ENCODE peak calls at places on chromosomes 6 and 20, in five cellular contexts. W is GM12878, B is K562, P is H1, L is HepG2. C is an unnamed sample.

GRCh38 chr20:34022154-34022842 is 28.6 kb downstream of the RALY start:
- DNase-seq in W (peak; percentile 63), B (peak; percentile 60), L (peak; percentile 72), P (no peak), C (peak; percentile 78)

GRCh38 chr6:85465762-85466161 is 15.9 kb downstream of the NT5E start:
- DNase-seq in B (no peak), P (no peak), W (no peak), L (no peak), C (no peak)

GRCh38 chr6:107075951-107076381 is 39.3 kb downstream of the BEND3 start:
- DNase-seq in P (no peak), B (no peak), L (no peak), W (no peak), C (no peak)

GRCh38 chr6:127879685-127880084 is 21.2 kb downstream of the THEMIS start:
- DNase-seq in P (peak; percentile 74), L (no peak), W (no peak), B (no peak), C (no peak)

GRCh38 chr20:44651507-44652373 is at the start of gene ADA:
- DNase-seq in P (peak; percentile 82), W (no peak), L (peak; percentile 47), B (peak; percentile 76), C (peak; percentile 62)

GRCh38 chr6:106799008-106799952 is 169.9 kb downstream of the QRSL1 start:
- DNase-seq in L (peak; percentile 77), B (no peak), P (no peak), W (peak; percentile 25), C (peak; percentile 47)

GRCh38 chr6:47471911-47472310 is 5.7 kb upstream of the CD2AP start:
- DNase-seq in L (no peak), B (no peak), P (no peak), W (no peak), C (no peak)

GRCh38 chr20:35448788-35449373 is 6.5 kb upstream of the CEP250 start:
- DNase-seq in L (peak; percentile 57), P (no peak), W (no peak), B (no peak), C (no peak)

GRCh38 chr6:154528286-154528915 is 17.9 kb upstream of the CNKSR3 start:
- DNase-seq in P (no peak), B (no peak), W (no peak), L (no peak), C (no peak)

GRCh38 chr6:14383393-14384174 is 266.0 kb downstream of the CD83 start:
- DNase-seq in W (no peak), B (no peak), P (no peak), L (no peak), C (no peak)

GRCh38 chr6:2695464-2696095 is 55.1 kb downstream of the MYLK4 start:
- DNase-seq in B (no peak), P (no peak), W (no peak), L (peak; percentile 27), C (no peak)

GRCh38 chr20:32609371-32609773 is 24.2 kb upstream of the NOL4L start:
- DNase-seq in L (no peak), W (no peak), P (no peak), B (no peak), C (no peak)

GRCh38 chr6:64034840-64035656 is 399.4 kb downstream of the PHF3 start:
- DNase-seq in B (no peak), L (no peak), W (no peak), P (no peak), C (peak; percentile 6)

GRCh38 chr6:81831274-81831673 is 78.8 kb upstream of the TENT5A start:
- DNase-seq in L (peak; percentile 77), B (no peak), P (no peak), W (no peak), C (no peak)

GRCh38 chr20:46705378-46705729 is 4.1 kb upstream of the SLC2A10 start:
- DNase-seq in L (no peak), W (no peak), P (no peak), B (no peak), C (no peak)

GRCh38 chr6:44275749-44276648 is 5.7 kb downstream of the TMEM151B start:
- DNase-seq in P (no peak), B (no peak), W (no peak), L (no peak), C (no peak)
- TF ChIP-seq HDAC2 in P (no peak), B (no peak), W (no peak), L (no peak), C (no peak)

GRCh38 chr6:94511502-94512088 is 1065.7 kb upstream of the MANEA start:
- DNase-seq in P (no peak), W (no peak), B (no peak), L (no peak), C (no peak)
- TF ChIP-seq HDAC2 in P (no peak), W (no peak), B (no peak), L (no peak), C (no peak)

DNA sequence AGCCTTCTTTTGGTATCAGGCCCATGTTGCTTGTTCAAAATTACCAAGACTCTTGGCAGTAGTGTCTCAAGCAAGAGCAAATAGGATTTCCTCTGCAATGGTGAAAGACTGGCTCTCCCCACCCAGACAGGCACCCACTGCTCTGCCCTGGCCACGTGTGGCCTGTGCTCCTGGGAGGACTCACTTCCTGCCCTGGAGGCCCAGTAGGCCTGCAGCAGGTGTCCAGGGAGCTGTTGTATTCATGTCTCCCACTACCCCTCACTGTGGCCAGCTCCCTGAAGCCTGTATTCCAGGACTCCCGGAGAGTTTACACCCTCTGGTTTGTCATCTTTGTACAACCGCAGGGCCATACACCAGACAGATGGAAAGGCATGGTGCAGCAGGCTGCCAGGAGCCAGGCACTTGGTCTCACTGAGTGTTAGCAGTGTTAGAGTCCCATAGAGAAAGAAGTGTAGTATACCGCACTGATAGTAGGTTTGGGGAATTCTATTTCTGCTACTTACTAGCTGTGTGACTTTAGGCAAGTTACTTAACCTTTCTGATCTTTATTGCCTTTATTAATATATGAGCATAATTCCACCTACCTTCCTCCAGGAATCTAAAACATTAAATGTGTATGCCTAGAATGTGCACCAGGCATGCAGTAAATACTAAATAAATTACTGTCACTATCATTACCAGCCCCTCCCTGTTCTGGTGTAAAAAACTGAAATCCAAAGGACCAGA is 159.7 kb downstream of the TMEM242 start:
- DNase-seq in W (no peak), L (no peak), B (no peak), P (no peak), C (no peak)
- TF ChIP-seq HDAC2 in W (no peak), L (no peak), B (no peak), P (no peak), C (no peak)

GRCh38 chr6:150711061-150711460 is 111.4 kb downstream of the PLEKHG1 start:
- DNase-seq in L (no peak), W (no peak), B (no peak), P (no peak), C (no peak)

GRCh38 chr6:150711584-150712501 is 112.2 kb downstream of the PLEKHG1 start:
- DNase-seq in W (no peak), P (no peak), B (no peak), L (no peak), C (no peak)

GRCh38 chr6:150713876-150714275 is 114.2 kb downstream of the PLEKHG1 start:
- DNase-seq in W (no peak), B (no peak), L (no peak), P (no peak), C (no peak)

GRCh38 chr6:150710236-150710635 is 110.6 kb downstream of the PLEKHG1 start:
- DNase-seq in W (no peak), L (no peak), B (no peak), P (no peak), C (no peak)

DNA sequence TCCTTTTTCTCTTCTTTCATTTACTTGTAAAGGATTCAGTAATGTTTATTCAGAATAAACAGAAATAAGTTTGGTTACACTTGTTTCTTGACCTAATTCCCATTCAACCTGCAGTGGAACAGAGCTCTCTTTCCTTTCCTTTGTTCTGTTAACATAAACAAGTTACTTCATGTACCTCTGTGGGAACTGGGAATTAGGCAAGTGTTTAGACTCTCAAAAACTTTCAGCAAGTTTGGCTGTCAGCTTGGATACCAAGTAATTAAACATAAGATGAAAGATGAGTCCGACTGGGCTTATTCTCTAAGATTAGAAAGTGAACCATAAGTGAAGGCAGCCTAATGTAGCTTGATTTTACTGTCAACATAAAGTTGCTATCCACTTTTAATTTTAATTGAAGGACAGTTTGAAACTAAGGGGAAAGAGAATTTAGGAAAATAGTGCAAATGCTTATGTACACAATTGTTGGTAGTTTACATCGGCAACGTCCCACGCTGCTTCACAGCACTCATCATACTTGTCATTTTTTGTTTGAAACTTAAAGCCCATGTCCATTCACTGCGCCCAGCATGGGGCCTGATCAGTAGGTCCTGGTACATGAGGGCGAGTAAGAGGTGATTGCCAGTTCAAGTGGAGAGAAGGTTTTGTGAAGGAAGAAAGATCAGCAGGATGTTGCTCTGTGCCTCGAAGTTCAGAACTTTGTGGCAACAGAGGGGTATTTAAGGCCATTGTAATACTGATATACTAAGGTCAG is 113.0 kb downstream of the PLEKHG1 start:
- DNase-seq in L (no peak), B (no peak), P (no peak), W (no peak), C (no peak)
- TF ChIP-seq HDAC2 in L (no peak), B (no peak), P (no peak), W (no peak), C (no peak)

GRCh38 chr6:170067257-170067656 is 223.6 kb downstream of the DLL1 start:
- DNase-seq in B (no peak), L (no peak), W (no peak), P (peak; percentile 13), C (no peak)
- TF ChIP-seq HDAC2 in B (no peak), L (no peak), W (no peak), P (no peak), C (no peak)

DNA sequence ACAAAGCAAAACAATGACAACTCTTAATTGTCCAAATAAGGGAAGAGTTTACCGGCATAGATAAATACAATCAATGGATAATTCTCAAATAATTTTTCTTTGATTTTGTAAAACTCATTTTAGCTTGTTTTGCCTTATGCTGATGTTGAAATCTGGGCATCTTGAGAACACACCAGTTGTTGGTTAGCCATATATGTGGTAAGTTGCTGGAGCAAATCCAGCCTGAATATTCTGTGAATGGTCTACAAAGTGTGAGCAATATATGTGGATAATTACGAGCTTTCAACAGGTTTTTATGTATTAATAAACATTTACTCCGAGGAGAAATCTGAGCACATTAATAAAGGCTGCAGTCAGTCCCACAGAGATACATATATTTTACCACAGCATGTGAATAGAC is 423.6 kb downstream of the BCKDHB start:
- DNase-seq in W (no peak), P (no peak), B (no peak), L (no peak), C (no peak)
- TF ChIP-seq HDAC2 in W (no peak), P (no peak), B (no peak), L (no peak), C (no peak)

DNA sequence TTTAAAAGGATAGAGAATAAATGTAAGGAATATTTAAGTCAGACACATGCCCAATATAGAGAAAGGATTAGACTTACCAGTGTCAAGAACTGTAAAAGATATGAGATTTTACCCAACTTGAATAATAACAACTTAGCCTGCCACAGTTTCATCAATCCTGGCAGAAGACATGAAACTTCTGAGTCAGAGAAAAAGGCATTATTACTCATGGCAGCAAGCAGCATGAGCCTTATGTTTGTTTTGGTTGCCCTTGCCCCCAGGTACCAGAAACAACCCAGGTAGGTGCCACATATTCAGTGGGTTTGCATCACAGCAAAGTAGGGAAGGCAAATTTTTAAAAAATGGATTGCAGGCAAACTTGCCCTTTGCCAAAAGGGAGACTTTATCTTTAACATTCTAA is 184.8 kb downstream of the COL19A1 start:
- DNase-seq in L (no peak), W (no peak), B (no peak), P (no peak), C (no peak)
- TF ChIP-seq HDAC2 in L (no peak), W (no peak), B (no peak), P (no peak), C (no peak)